ENCODE peak calls at places on chromosomes 4 and X, in eight cellular contexts. R, M, T, P, D, B, I and H are unnamed samples.

GRCh38 chr4:100299019-100299418 is 108.8 kb upstream of the DDIT4L start:
- DNase-seq in R (no peak), M (no peak), T (no peak), P (no peak), D (peak; percentile 47), B (peak; percentile 24), I (no peak), H (no peak)

GRCh38 chrX:4710618-4711433 is 997.4 kb upstream of the PRKX start:
- DNase-seq in R (peak; percentile 79), M (no peak), T (no peak), P (no peak), D (no peak), B (peak; percentile 10), I (no peak), H (no peak)

GRCh38 chr4:5165419-5166369 is 114.4 kb downstream of the STK32B start:
- DNase-seq in R (no peak), M (no peak), T (no peak), P (no peak), D (no peak), B (peak; percentile 47), I (no peak), H (no peak)

GRCh38 chrX:70554523-70554922 is 109.9 kb downstream of the DLG3 start:
- DNase-seq in R (no peak), M (no peak), T (no peak), P (no peak), D (no peak), B (no peak), I (no peak), H (no peak)

GRCh38 chrX:34956915-34957314 is 14.3 kb downstream of the FAM47B start:
- DNase-seq in R (no peak), M (no peak), T (no peak), P (no peak), D (peak; percentile 27), B (no peak), I (no peak), H (no peak)

GRCh38 chr4:181971411-181971810 is 271.8 kb upstream of the TENM3 start:
- DNase-seq in R (no peak), M (no peak), T (no peak), P (no peak), D (no peak), B (no peak), I (peak; percentile 15), H (no peak)

GRCh38 chr4:6760865-6761264 is 21.7 kb upstream of the KIAA0232 start:
- DNase-seq in R (no peak), M (no peak), T (no peak), P (no peak), D (no peak), B (no peak), I (no peak), H (no peak)

GRCh38 chr4:86924805-86925204 is 10.0 kb upstream of the AFF1 start:
- DNase-seq in R (no peak), M (no peak), T (no peak), P (no peak), D (no peak), B (no peak), I (no peak), H (no peak)

GRCh38 chrX:33132569-33132968 is 78.8 kb downstream of the DMD start:
- DNase-seq in R (no peak), M (no peak), T (no peak), P (no peak), D (no peak), B (no peak), I (no peak), H (no peak)

GRCh38 chr4:7804759-7805385 is 134.8 kb downstream of the AFAP1 start:
- DNase-seq in R (no peak), M (no peak), T (no peak), P (no peak), D (no peak), B (no peak), I (no peak), H (no peak)

GRCh38 chr4:153222790-153223417 is 18.7 kb downstream of the TRIM2 start:
- DNase-seq in R (no peak), M (peak; percentile 6), T (peak; percentile 79), P (no peak), D (peak; percentile 76), B (peak; percentile 82), I (peak; percentile 70), H (peak; percentile 63)

GRCh38 chrX:68534696-68535095 is 35.8 kb downstream of the YIPF6 start:
- DNase-seq in R (no peak), M (no peak), T (no peak), P (no peak), D (no peak), B (no peak), I (no peak), H (no peak)

GRCh38 chr4:173074501-173074946 is 94.1 kb upstream of the GALNT7 start:
- DNase-seq in R (no peak), M (no peak), T (no peak), P (no peak), D (peak; percentile 33), B (no peak), I (no peak), H (peak; percentile 55)

GRCh38 chr4:2849267-2850140 is 5.9 kb downstream of the ADD1 start:
- DNase-seq in R (no peak), M (no peak), T (no peak), P (no peak), D (no peak), B (no peak), I (no peak), H (no peak)

GRCh38 chr4:38131371-38132139 is 171.4 kb downstream of the PTTG2 start:
- DNase-seq in R (no peak), M (peak; percentile 39), T (no peak), P (no peak), D (no peak), B (no peak), I (peak; percentile 51), H (peak; percentile 58)

GRCh38 chrX:51459125-51459524 is 37.3 kb downstream of the NUDT11 start:
- DNase-seq in R (no peak), M (no peak), T (no peak), P (no peak), D (no peak), B (no peak), I (no peak), H (peak; percentile 19)

GRCh38 chr4:187251896-187252295 is 528.2 kb upstream of the FAT1 start:
- DNase-seq in R (no peak), M (no peak), T (no peak), P (no peak), D (no peak), B (no peak), I (no peak), H (no peak)

GRCh38 chr4:178812866-178813265 is 1370.6 kb upstream of the AGA start:
- DNase-seq in R (no peak), M (no peak), T (no peak), P (no peak), D (no peak), B (no peak), I (no peak), H (no peak)

GRCh38 chr4:99585521-99585920 is 10.9 kb downstream of the MTTP start:
- DNase-seq in R (no peak), M (no peak), T (no peak), P (no peak), D (no peak), B (no peak), I (no peak), H (no peak)

GRCh38 chr4:169116270-169116901 is 106.3 kb upstream of the CBR4 start:
- DNase-seq in R (no peak), M (no peak), T (no peak), P (no peak), D (no peak), B (no peak), I (no peak), H (no peak)